ENCODE peak calls at places on chromosomes 7 and 10, in six cellular contexts. I is A549, W is K562, Y is HepG2, B is upper lobe of left lung, H is GM12878. G is an unnamed sample. For H3K4me1, the result is how much of the 10 kb centered on the place peaks cover.

GRCh38 chr7:134856692-134857091 is 77.3 kb downstream of the CALD1 start:
- ATAC-seq in B (no peak), H (no peak), I (no peak), Y (no peak), W (no peak), G (no peak)

GRCh38 chr7:26345202-26345601 is 53.5 kb downstream of the SNX10 start:
- ATAC-seq in B (no peak), I (no peak), W (no peak), Y (no peak), H (no peak), G (no peak)

GRCh38 chr10:130003787-130004613 is 39.9 kb upstream of the EBF3 start:
- ATAC-seq in Y (no peak), B (no peak), I (no peak), W (no peak), H (no peak), G (no peak)

GRCh38 chr10:55476129-55476528 is 675.1 kb upstream of the PCDH15 start:
- ATAC-seq in Y (no peak), W (no peak), B (no peak), I (no peak), H (no peak), G (no peak)

GRCh38 chr7:131225619-131226101 is 102.0 kb upstream of the MKLN1 start:
- ATAC-seq in I (peak), Y (peak), B (peak), H (peak), W (peak), G (peak)

GRCh38 chr10:74677951-74678350 is 148.4 kb upstream of the KAT6B start:
- ATAC-seq in W (no peak), I (no peak), B (no peak), Y (no peak), H (peak), G (no peak)

GRCh38 chr10:6601224-6601805 is 21.2 kb upstream of the PRKCQ start:
- ATAC-seq in I (no peak), Y (no peak), W (no peak), H (no peak), B (no peak), G (no peak)

GRCh38 chr7:149568218-149568617 is 70.6 kb upstream of the ZNF746 start:
- ATAC-seq in W (no peak), Y (no peak), B (no peak), H (no peak), I (no peak), G (no peak)

GRCh38 chr7:6545398-6546126 is 5.7 kb downstream of the GRID2IP start:
- ATAC-seq in Y (no peak), W (no peak), B (no peak), H (no peak), I (no peak), G (no peak)

GRCh38 chr10:91829268-91829667 is 31.0 kb downstream of the TNKS2 start:
- ATAC-seq in W (no peak), B (no peak), Y (no peak), H (no peak), I (no peak), G (no peak)

GRCh38 chr10:125999694-126000093 is 103.3 kb downstream of the FANK1 start:
- ATAC-seq in I (no peak), B (no peak), Y (no peak), W (no peak), H (no peak), G (no peak)

GRCh38 chr7:38548605-38549004 is 82.6 kb downstream of the AMPH start:
- ATAC-seq in Y (no peak), I (no peak), W (no peak), B (no peak), H (no peak), G (no peak)

GRCh38 chr10:24306507-24306875 is 97.6 kb downstream of the KIAA1217 start:
- ATAC-seq in I (no peak), B (no peak), Y (no peak), W (no peak), H (no peak), G (no peak)

GRCh38 chr7:90772410-90772809 is 176.3 kb downstream of the CDK14 start:
- ATAC-seq in W (no peak), H (no peak), Y (no peak), B (peak), I (no peak), G (no peak)

GRCh38 chr10:72348282-72348681 is 6.4 kb downstream of the DNAJB12 start:
- ATAC-seq in Y (no peak), H (no peak), B (no peak), W (no peak), I (no peak), G (no peak)

GRCh38 chr7:12052211-12052610 is 158.9 kb upstream of the TMEM106B start:
- ATAC-seq in I (no peak), H (no peak), B (no peak), Y (no peak), W (no peak), G (no peak)

GRCh38 chr7:33494473-33494872 is 365.1 kb downstream of the BBS9 start:
- ATAC-seq in I (no peak), H (no peak), Y (no peak), B (no peak), W (no peak), G (no peak)

GRCh38 chr7:17633099-17633498 is 307.2 kb downstream of the SNX13 start:
- ATAC-seq in B (peak), I (peak), H (no peak), W (no peak), Y (peak), G (peak)

GRCh38 chr10:93917064-93917391 is 23.2 kb downstream of the SLC35G1 start:
- ATAC-seq in Y (peak), W (no peak), H (no peak), I (peak), B (peak), G (no peak)

GRCh38 chr10:34217524-34217923 is 597.6 kb downstream of the PARD3 start:
- ATAC-seq in B (no peak), W (no peak), I (no peak), H (no peak), Y (no peak), G (no peak)

GRCh38 chr10:34219860-34220518 is 595.1 kb downstream of the PARD3 start:
- ATAC-seq in B (no peak), Y (no peak), W (no peak), I (no peak), H (no peak), G (no peak)

GRCh38 chr10:34223658-34224057 is 591.4 kb downstream of the PARD3 start:
- ATAC-seq in W (no peak), B (no peak), H (peak), I (no peak), Y (no peak), G (no peak)

GRCh38 chr10:34228066-34228465 is 587.0 kb downstream of the PARD3 start:
- ATAC-seq in Y (no peak), I (no peak), H (no peak), B (no peak), W (no peak), G (no peak)

GRCh38 chr10:34222359-34222758 is 592.7 kb downstream of the PARD3 start:
- ATAC-seq in I (peak), W (no peak), Y (peak), B (no peak), H (no peak), G (no peak)
- TF ChIP-seq EP300 in I (no peak), W (no peak), Y (no peak), B (no peak), H (no peak), G (no peak)

DNA sequence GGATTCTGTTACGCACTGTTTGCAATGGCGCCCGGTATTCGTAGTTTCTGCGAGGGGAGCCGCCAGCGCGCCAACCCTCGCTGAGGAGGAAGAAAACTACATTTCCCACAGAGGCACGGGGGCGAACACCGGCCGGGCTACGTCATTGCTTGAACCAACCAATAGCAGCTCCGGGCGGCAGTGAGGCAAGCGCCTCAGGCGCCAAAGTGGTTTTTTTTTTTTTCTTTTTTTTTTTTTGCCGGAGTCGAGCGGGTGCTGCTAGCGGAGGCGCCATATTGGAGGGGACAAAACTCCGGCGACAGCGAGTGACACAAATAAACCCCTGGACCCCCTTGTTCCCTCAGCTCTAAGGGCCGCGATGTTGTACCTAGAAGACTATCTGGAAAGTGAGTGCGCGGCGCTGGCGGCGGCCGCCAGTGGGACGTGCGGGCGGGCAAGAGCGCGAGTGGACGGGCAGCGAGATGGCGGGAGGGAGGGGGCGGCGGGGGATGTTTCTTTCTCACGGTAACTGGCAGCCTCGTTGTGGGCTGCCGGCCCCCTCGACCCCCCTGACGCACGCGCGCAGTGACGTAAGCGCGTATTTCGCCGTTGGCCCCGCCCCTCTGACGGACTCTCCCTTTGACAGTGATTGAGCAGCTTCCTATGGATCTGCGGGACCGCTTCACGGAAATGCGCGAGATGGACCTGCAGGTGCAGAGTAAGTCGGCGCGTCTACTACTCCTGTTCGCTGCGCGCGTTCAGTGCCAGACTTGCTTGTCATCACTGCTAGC is at the start of gene ING3:
- ATAC-seq in H (peak), I (peak), B (peak), W (peak), Y (peak), G (peak)
- TF ChIP-seq POLR2A in H (peak), I (peak), B (no peak), W (peak), Y (peak), G (no peak)

GRCh38 chr7:605661-606450 is 86.2 kb upstream of the PDGFA start:
- ATAC-seq in H (no peak), B (no peak), Y (no peak), W (no peak), I (no peak), G (no peak)

GRCh38 chr7:602341-603141 is 82.9 kb upstream of the PDGFA start:
- ATAC-seq in Y (peak), W (peak), B (peak), H (peak), I (no peak), G (no peak)

GRCh38 chr7:604038-604883 is 84.6 kb upstream of the PDGFA start:
- ATAC-seq in Y (no peak), B (peak), H (peak), I (peak), W (peak), G (peak)

GRCh38 chr7:603152-603941 is 83.7 kb upstream of the PDGFA start:
- ATAC-seq in Y (peak), B (no peak), W (peak), I (no peak), H (peak), G (no peak)

GRCh38 chr7:604884-605531 is 85.4 kb upstream of the PDGFA start:
- ATAC-seq in Y (no peak), B (no peak), W (peak), I (no peak), H (no peak), G (no peak)
- H3K4me1 ChIP-seq in Y (under half), B (half or more), W (under half), I (under half), H (half or more), G (under half)

DNA sequence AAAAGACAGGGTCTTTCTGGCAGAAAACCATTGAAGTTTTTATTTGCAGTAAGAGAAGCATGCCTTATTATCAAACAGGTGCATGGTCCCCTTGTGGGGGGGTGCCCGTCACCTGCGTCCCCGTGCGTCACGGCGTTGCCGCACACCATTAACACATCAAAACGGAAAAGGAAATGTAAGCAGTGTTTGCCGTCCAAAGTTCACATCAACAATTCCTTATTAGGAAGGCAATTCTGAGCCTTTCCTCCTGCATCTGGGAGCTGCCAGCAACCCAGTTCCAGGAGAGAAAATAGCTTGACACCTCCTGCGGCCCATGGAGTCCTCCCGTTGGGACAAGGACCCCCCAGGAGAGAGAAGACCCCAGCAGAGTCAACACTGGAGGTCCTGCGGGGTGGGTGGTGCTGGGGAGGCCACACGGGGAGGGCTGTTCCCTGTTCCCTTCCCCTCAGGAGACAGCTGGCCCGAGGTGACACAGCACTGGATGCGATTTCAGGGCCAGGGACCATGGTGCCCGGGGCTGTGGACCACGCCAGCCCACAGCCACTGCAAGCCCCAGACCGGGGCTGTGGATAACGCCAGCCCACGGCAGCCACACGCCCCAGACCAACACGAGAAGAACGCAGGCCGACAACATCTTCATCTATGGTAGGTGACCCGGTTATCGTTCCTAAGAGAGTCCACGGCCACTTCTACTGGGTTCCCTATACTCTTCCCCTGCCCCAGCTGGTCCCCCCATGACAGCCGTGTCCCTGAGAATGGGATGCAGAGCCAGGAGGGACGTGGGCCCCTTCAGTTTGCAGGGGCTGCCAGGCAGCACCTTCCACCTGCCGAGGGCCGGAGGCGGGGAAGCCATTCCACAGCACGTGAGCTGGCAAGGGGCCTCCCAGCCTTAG is 39.4 kb downstream of the DIP2C start:
- ATAC-seq in H (no peak), W (peak), Y (peak), B (peak), I (peak), G (peak)
- TF ChIP-seq EP300 in H (no peak), W (no peak), Y (peak), B (peak), I (no peak), G (peak)

GRCh38 chr10:112835933-112836564 is 114.0 kb upstream of the TCF7L2 start:
- ATAC-seq in W (no peak), Y (peak), H (no peak), I (no peak), B (peak), G (peak)
- TF ChIP-seq POLR2A in W (no peak), Y (no peak), H (no peak), I (no peak), B (no peak), G (no peak)

DNA sequence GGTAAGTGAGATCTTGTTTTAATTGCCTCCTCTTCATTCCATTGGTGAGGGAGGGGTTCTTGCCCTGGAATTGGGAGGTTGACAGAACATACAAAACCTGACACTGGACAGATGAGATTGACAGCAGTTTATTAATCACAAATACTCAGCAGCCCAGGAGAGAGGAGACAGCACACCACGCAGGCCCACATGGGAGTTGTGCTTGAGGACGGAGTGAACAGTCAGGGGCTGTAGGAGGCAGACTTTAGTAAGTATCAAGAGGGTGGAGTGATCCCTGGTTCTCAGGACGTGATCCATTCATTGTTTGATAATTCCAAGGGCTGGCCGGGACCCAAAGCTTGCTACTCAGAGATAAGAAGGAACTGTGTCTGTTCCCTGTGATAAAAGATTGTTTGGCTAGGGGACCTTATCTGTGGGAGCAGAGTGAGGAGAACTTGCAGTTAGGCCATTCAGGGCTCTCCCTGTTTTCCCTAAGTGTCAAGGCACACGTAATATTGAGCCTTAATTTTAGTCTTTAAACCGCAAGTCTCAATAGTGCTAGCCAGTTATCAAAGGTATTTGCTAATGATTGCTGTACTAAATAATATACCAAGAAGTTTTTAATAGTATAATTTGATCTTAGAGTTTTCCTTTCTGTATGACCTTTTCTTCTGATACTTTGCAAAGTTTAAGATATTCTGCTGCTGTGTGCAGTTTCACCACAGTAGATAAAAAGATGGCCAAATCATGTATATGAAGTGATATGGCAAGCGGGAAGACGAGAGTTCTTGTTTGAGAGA is 14.5 kb downstream of the CAPZA2 start:
- ATAC-seq in W (peak), I (peak), H (no peak), B (peak), Y (peak), G (no peak)
- H3K4me1 ChIP-seq in W (under half), I (under half), H (under half), B (half or more), Y (under half), G (under half)

GRCh38 chr10:114635797-114636550 is 22.1 kb downstream of the ABLIM1 start:
- ATAC-seq in W (no peak), Y (no peak), I (no peak), H (no peak), B (no peak), G (no peak)
- TF ChIP-seq EP300 in W (no peak), Y (no peak), I (no peak), H (no peak), B (no peak), G (no peak)

GRCh38 chr7:157120181-157120580 is 18.5 kb upstream of the UBE3C start:
- ATAC-seq in I (no peak), B (no peak), Y (no peak), H (no peak), W (no peak), G (no peak)
- TF ChIP-seq POLR2A in I (no peak), B (no peak), Y (no peak), H (no peak), W (no peak), G (no peak)